ENCODE peak calls at places on chromosomes 4 and X, in eight cellular contexts. P is neuronal stem cell, L is T-helper 17 cell, C is breast epithelium, O is hypothalamus, I is LHCN-M2, A is left ventricle myocardium inferior, N is mucosa of descending colon. X is an unnamed sample.

GRCh38 chr4:97841512-97841911 is 301.8 kb downstream of the STPG2 start:
- DNase-seq in I (no peak), A (no peak), L (no peak), O (no peak), N (no peak), P (no peak), C (no peak), X (no peak)

GRCh38 chr4:127997534-127998388 is 32.6 kb downstream of the ABHD18 start:
- DNase-seq in A (no peak), I (peak; percentile 83), P (no peak), O (no peak), L (no peak), C (no peak), N (no peak), X (no peak)

GRCh38 chr4:187070740-187071139 is 347.1 kb upstream of the FAT1 start:
- DNase-seq in C (no peak), A (no peak), I (no peak), O (no peak), P (no peak), L (no peak), N (no peak), X (no peak)

GRCh38 chrX:23332101-23332887 is 2.4 kb upstream of the PTCHD1 start:
- DNase-seq in I (no peak), A (no peak), L (no peak), P (no peak), O (peak; percentile 16), N (no peak), C (no peak), X (no peak)

GRCh38 chr4:5815641-5816040 is 77.2 kb downstream of the CRMP1 start:
- DNase-seq in C (no peak), O (no peak), L (no peak), N (no peak), A (no peak), P (no peak), I (no peak), X (no peak)

GRCh38 chr4:8915201-8916200 is 43.9 kb upstream of the HMX1 start:
- DNase-seq in A (no peak), P (no peak), L (no peak), O (no peak), I (no peak), C (peak; percentile 42), N (no peak), X (no peak)

GRCh38 chr4:165540206-165540865 is 161.5 kb downstream of the CPE start:
- DNase-seq in L (no peak), P (no peak), A (no peak), N (no peak), O (no peak), C (no peak), I (no peak), X (no peak)

GRCh38 chrX:48972214-48973164 is 845 bp upstream of the KCND1 start:
- DNase-seq in L (no peak), P (no peak), C (no peak), A (no peak), I (peak; percentile 42), N (no peak), O (peak; percentile 7), X (no peak)

GRCh38 chr4:101599620-101600019 is 190.9 kb upstream of the BANK1 start:
- DNase-seq in I (peak; percentile 80), L (no peak), P (no peak), C (no peak), O (no peak), A (no peak), N (no peak), X (no peak)

GRCh38 chrX:75084757-75085156 is 71.3 kb downstream of the ABCB7 start:
- DNase-seq in O (no peak), L (no peak), I (no peak), P (no peak), A (no peak), C (no peak), N (no peak), X (no peak)

GRCh38 chr4:38990241-38990640 is 42.0 kb downstream of the TMEM156 start:
- DNase-seq in L (no peak), C (no peak), P (no peak), I (no peak), N (no peak), A (no peak), O (no peak), X (no peak)

GRCh38 chrX:80765226-80765625 is 44.5 kb downstream of the BRWD3 start:
- DNase-seq in I (peak; percentile 87), L (no peak), P (no peak), C (no peak), N (no peak), O (no peak), A (no peak), X (no peak)

GRCh38 chr4:119024102-119024501 is 111.5 kb upstream of the MYOZ2 start:
- DNase-seq in O (no peak), C (no peak), A (no peak), N (no peak), P (no peak), I (no peak), L (no peak), X (no peak)

X was measured in T-helper 1 cell.